ENCODE peak calls at places on chromosomes 6 and 20, in seven cellular contexts. One of them, this sample, is unnamed.

GRCh38 chr20:33660035-33660684 is 2.0 kb upstream of the C20orf144 start:
- DNase-seq in CD4-positive, CD25-positive, alpha-beta regulatory T cell: no peak
- DNase-seq in PC-9: no peak
- DNase-seq in mesenchymal stem cell: no peak
- DNase-seq in mammary epithelial cell: no peak
- DNase-seq in tibial artery: no peak
- DNase-seq in neuronal stem cell: no peak
- DNase-seq in this sample: peak

GRCh38 chr6:112618796-112619195 is 271.7 kb downstream of the RFPL4B start:
- DNase-seq in mammary epithelial cell: no peak
- DNase-seq in PC-9: no peak
- DNase-seq in mesenchymal stem cell: no peak
- DNase-seq in neuronal stem cell: peak
- DNase-seq in CD4-positive, CD25-positive, alpha-beta regulatory T cell: no peak
- DNase-seq in tibial artery: no peak
- DNase-seq in this sample: peak

GRCh38 chr20:44526129-44526528 is 4.3 kb upstream of the SERINC3 start:
- DNase-seq in neuronal stem cell: no peak
- DNase-seq in CD4-positive, CD25-positive, alpha-beta regulatory T cell: no peak
- DNase-seq in mesenchymal stem cell: no peak
- DNase-seq in PC-9: peak
- DNase-seq in mammary epithelial cell: peak
- DNase-seq in tibial artery: no peak
- DNase-seq in this sample: no peak

GRCh38 chr6:169269180-169270076 is 15.8 kb upstream of the THBS2 start:
- DNase-seq in CD4-positive, CD25-positive, alpha-beta regulatory T cell: no peak
- DNase-seq in PC-9: no peak
- DNase-seq in tibial artery: no peak
- DNase-seq in mesenchymal stem cell: no peak
- DNase-seq in neuronal stem cell: no peak
- DNase-seq in mammary epithelial cell: peak
- DNase-seq in this sample: peak

GRCh38 chr6:107489636-107490567 is at the start of gene SOBP:
- DNase-seq in CD4-positive, CD25-positive, alpha-beta regulatory T cell: peak
- DNase-seq in mammary epithelial cell: peak
- DNase-seq in tibial artery: peak
- DNase-seq in mesenchymal stem cell: peak
- DNase-seq in PC-9: peak
- DNase-seq in neuronal stem cell: peak
- DNase-seq in this sample: peak

GRCh38 chr6:24930386-24930785 is 5.4 kb downstream of the RIPOR2 start:
- DNase-seq in CD4-positive, CD25-positive, alpha-beta regulatory T cell: no peak
- DNase-seq in mesenchymal stem cell: peak
- DNase-seq in mammary epithelial cell: no peak
- DNase-seq in neuronal stem cell: no peak
- DNase-seq in PC-9: no peak
- DNase-seq in tibial artery: no peak
- DNase-seq in this sample: no peak

GRCh38 chr20:45487231-45487635 is 17.7 kb downstream of the WFDC2 start:
- DNase-seq in neuronal stem cell: no peak
- DNase-seq in mammary epithelial cell: no peak
- DNase-seq in PC-9: no peak
- DNase-seq in mesenchymal stem cell: no peak
- DNase-seq in tibial artery: no peak
- DNase-seq in CD4-positive, CD25-positive, alpha-beta regulatory T cell: no peak
- DNase-seq in this sample: no peak

GRCh38 chr6:99119109-99120031 is 171.6 kb upstream of the FBXL4 start:
- DNase-seq in mammary epithelial cell: peak
- DNase-seq in PC-9: peak
- DNase-seq in CD4-positive, CD25-positive, alpha-beta regulatory T cell: peak
- DNase-seq in neuronal stem cell: peak
- DNase-seq in mesenchymal stem cell: peak
- DNase-seq in tibial artery: no peak
- DNase-seq in this sample: peak

GRCh38 chr6:157314705-157315321 is 8.5 kb downstream of the TMEM242 start:
- DNase-seq in PC-9: no peak
- DNase-seq in neuronal stem cell: peak
- DNase-seq in mesenchymal stem cell: peak
- DNase-seq in mammary epithelial cell: peak
- DNase-seq in CD4-positive, CD25-positive, alpha-beta regulatory T cell: peak
- DNase-seq in tibial artery: no peak
- DNase-seq in this sample: peak

GRCh38 chr20:22207280-22207679 is 377.1 kb downstream of the FOXA2 start:
- DNase-seq in mesenchymal stem cell: no peak
- DNase-seq in neuronal stem cell: no peak
- DNase-seq in tibial artery: no peak
- DNase-seq in mammary epithelial cell: no peak
- DNase-seq in PC-9: no peak
- DNase-seq in CD4-positive, CD25-positive, alpha-beta regulatory T cell: no peak
- DNase-seq in this sample: no peak

GRCh38 chr6:119557239-119557638 is 207.7 kb upstream of the MAN1A1 start:
- DNase-seq in neuronal stem cell: no peak
- DNase-seq in tibial artery: no peak
- DNase-seq in CD4-positive, CD25-positive, alpha-beta regulatory T cell: no peak
- DNase-seq in mammary epithelial cell: no peak
- DNase-seq in PC-9: no peak
- DNase-seq in mesenchymal stem cell: no peak
- DNase-seq in this sample: no peak

GRCh38 chr6:37566209-37566859 is 66.6 kb upstream of the CCDC167 start:
- DNase-seq in CD4-positive, CD25-positive, alpha-beta regulatory T cell: peak
- DNase-seq in tibial artery: no peak
- DNase-seq in PC-9: peak
- DNase-seq in mesenchymal stem cell: peak
- DNase-seq in mammary epithelial cell: peak
- DNase-seq in neuronal stem cell: peak
- DNase-seq in this sample: peak

GRCh38 chr6:36335465-36336209 is 1.1 kb downstream of the BNIP5 start:
- DNase-seq in PC-9: no peak
- DNase-seq in mesenchymal stem cell: no peak
- DNase-seq in mammary epithelial cell: no peak
- DNase-seq in neuronal stem cell: no peak
- DNase-seq in tibial artery: peak
- DNase-seq in CD4-positive, CD25-positive, alpha-beta regulatory T cell: no peak
- DNase-seq in this sample: no peak

GRCh38 chr6:119079288-119079809 is 885 bp upstream of the FAM184A start:
- DNase-seq in mammary epithelial cell: peak
- DNase-seq in PC-9: no peak
- DNase-seq in tibial artery: no peak
- DNase-seq in CD4-positive, CD25-positive, alpha-beta regulatory T cell: no peak
- DNase-seq in mesenchymal stem cell: peak
- DNase-seq in neuronal stem cell: no peak
- DNase-seq in this sample: peak

GRCh38 chr20:62496525-62497218 is 20.9 kb upstream of the GATA5 start:
- DNase-seq in tibial artery: no peak
- DNase-seq in CD4-positive, CD25-positive, alpha-beta regulatory T cell: peak
- DNase-seq in mesenchymal stem cell: no peak
- DNase-seq in PC-9: peak
- DNase-seq in mammary epithelial cell: no peak
- DNase-seq in neuronal stem cell: no peak
- DNase-seq in this sample: no peak

GRCh38 chr6:108556864-108557493 is 3.7 kb upstream of the FOXO3 start:
- DNase-seq in neuronal stem cell: no peak
- DNase-seq in PC-9: no peak
- DNase-seq in mammary epithelial cell: no peak
- DNase-seq in CD4-positive, CD25-positive, alpha-beta regulatory T cell: no peak
- DNase-seq in tibial artery: no peak
- DNase-seq in mesenchymal stem cell: peak
- DNase-seq in this sample: peak

GRCh38 chr6:70336976-70337375 is 34.1 kb upstream of the COL9A1 start:
- DNase-seq in tibial artery: no peak
- DNase-seq in PC-9: no peak
- DNase-seq in mesenchymal stem cell: no peak
- DNase-seq in mammary epithelial cell: no peak
- DNase-seq in CD4-positive, CD25-positive, alpha-beta regulatory T cell: no peak
- DNase-seq in neuronal stem cell: no peak
- DNase-seq in this sample: no peak

GRCh38 chr6:112372213-112372806 is 25.2 kb downstream of the RFPL4B start:
- DNase-seq in mesenchymal stem cell: peak
- DNase-seq in tibial artery: no peak
- DNase-seq in mammary epithelial cell: no peak
- DNase-seq in CD4-positive, CD25-positive, alpha-beta regulatory T cell: no peak
- DNase-seq in PC-9: no peak
- DNase-seq in neuronal stem cell: no peak
- DNase-seq in this sample: no peak

GRCh38 chr20:61170921-61171320 is 81.1 kb upstream of the CDH4 start:
- DNase-seq in tibial artery: no peak
- DNase-seq in mammary epithelial cell: no peak
- DNase-seq in PC-9: no peak
- DNase-seq in mesenchymal stem cell: no peak
- DNase-seq in CD4-positive, CD25-positive, alpha-beta regulatory T cell: no peak
- DNase-seq in neuronal stem cell: no peak
- DNase-seq in this sample: no peak

GRCh38 chr6:84728602-84729001 is 35.8 kb downstream of the TBX18 start:
- DNase-seq in tibial artery: no peak
- DNase-seq in CD4-positive, CD25-positive, alpha-beta regulatory T cell: no peak
- DNase-seq in PC-9: no peak
- DNase-seq in mesenchymal stem cell: peak
- DNase-seq in mammary epithelial cell: peak
- DNase-seq in neuronal stem cell: peak
- DNase-seq in this sample: no peak

DNA sequence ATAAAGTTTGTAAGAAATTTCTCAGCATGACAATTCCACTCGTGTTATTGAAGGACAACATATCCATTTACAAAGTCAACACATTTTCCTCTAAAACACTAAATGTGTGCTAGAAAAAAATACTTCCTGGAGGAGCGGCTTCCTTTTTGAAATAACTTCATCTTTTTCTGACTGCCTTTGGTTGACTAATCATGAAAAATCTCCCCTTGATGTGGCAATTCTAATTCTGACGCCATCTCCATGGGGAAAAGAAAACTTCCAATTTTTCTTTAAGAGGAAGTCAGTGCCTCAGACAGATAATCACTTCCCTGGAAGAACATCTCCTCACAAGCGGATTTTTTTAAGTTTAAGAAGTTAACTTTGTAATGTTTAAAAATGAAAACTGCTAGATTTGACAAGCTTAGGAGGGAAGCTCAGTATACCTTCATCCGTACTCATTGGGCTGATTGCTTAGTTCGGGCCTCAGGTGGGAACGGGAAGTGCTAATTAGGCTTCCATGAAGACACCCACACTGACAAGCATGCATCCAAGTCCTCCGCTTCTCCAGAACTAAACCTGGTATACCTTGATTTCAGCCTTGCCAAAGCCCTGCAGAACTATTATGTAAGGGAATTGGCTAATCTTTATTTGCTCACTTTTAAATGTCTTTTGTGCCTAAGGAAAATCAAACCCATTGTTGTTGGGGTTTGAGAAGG is 35.1 kb upstream of the DUSP22 start:
- DNase-seq in neuronal stem cell: no peak
- DNase-seq in tibial artery: no peak
- DNase-seq in PC-9: no peak
- DNase-seq in mammary epithelial cell: no peak
- DNase-seq in CD4-positive, CD25-positive, alpha-beta regulatory T cell: no peak
- DNase-seq in mesenchymal stem cell: peak
- DNase-seq in this sample: peak
- H3K27ac ChIP-seq in neuronal stem cell: no peak
- H3K27ac ChIP-seq in tibial artery: no peak
- H3K27ac ChIP-seq in PC-9: no peak
- H3K27ac ChIP-seq in mammary epithelial cell: no peak
- H3K27ac ChIP-seq in CD4-positive, CD25-positive, alpha-beta regulatory T cell: no peak
- H3K27ac ChIP-seq in mesenchymal stem cell: no peak
- H3K27ac ChIP-seq in this sample: no peak

GRCh38 chr6:47105469-47106188 is 63.5 kb upstream of the ADGRF1 start:
- DNase-seq in PC-9: no peak
- DNase-seq in CD4-positive, CD25-positive, alpha-beta regulatory T cell: no peak
- DNase-seq in neuronal stem cell: no peak
- DNase-seq in mammary epithelial cell: no peak
- DNase-seq in mesenchymal stem cell: no peak
- DNase-seq in tibial artery: no peak
- DNase-seq in this sample: peak

GRCh38 chr6:47103931-47104330 is 61.8 kb upstream of the ADGRF1 start:
- DNase-seq in tibial artery: no peak
- DNase-seq in PC-9: peak
- DNase-seq in CD4-positive, CD25-positive, alpha-beta regulatory T cell: no peak
- DNase-seq in mesenchymal stem cell: peak
- DNase-seq in mammary epithelial cell: peak
- DNase-seq in neuronal stem cell: no peak
- DNase-seq in this sample: no peak

GRCh38 chr6:47109281-47109680 is 67.1 kb upstream of the ADGRF1 start:
- DNase-seq in tibial artery: no peak
- DNase-seq in neuronal stem cell: no peak
- DNase-seq in mammary epithelial cell: no peak
- DNase-seq in PC-9: no peak
- DNase-seq in CD4-positive, CD25-positive, alpha-beta regulatory T cell: no peak
- DNase-seq in mesenchymal stem cell: no peak
- DNase-seq in this sample: no peak

GRCh38 chr6:47106721-47107197 is 64.6 kb upstream of the ADGRF1 start:
- DNase-seq in CD4-positive, CD25-positive, alpha-beta regulatory T cell: no peak
- DNase-seq in mammary epithelial cell: peak
- DNase-seq in PC-9: peak
- DNase-seq in neuronal stem cell: no peak
- DNase-seq in mesenchymal stem cell: no peak
- DNase-seq in tibial artery: no peak
- DNase-seq in this sample: no peak

GRCh38 chr6:47106216-47106615 is 64.1 kb upstream of the ADGRF1 start:
- DNase-seq in PC-9: no peak
- DNase-seq in mesenchymal stem cell: peak
- DNase-seq in mammary epithelial cell: no peak
- DNase-seq in neuronal stem cell: no peak
- DNase-seq in tibial artery: no peak
- DNase-seq in CD4-positive, CD25-positive, alpha-beta regulatory T cell: no peak
- DNase-seq in this sample: no peak
- H3K27ac ChIP-seq in PC-9: peak
- H3K27ac ChIP-seq in mesenchymal stem cell: no peak
- H3K27ac ChIP-seq in mammary epithelial cell: peak
- H3K27ac ChIP-seq in neuronal stem cell: peak
- H3K27ac ChIP-seq in tibial artery: no peak
- H3K27ac ChIP-seq in CD4-positive, CD25-positive, alpha-beta regulatory T cell: no peak
- H3K27ac ChIP-seq in this sample: no peak

DNA sequence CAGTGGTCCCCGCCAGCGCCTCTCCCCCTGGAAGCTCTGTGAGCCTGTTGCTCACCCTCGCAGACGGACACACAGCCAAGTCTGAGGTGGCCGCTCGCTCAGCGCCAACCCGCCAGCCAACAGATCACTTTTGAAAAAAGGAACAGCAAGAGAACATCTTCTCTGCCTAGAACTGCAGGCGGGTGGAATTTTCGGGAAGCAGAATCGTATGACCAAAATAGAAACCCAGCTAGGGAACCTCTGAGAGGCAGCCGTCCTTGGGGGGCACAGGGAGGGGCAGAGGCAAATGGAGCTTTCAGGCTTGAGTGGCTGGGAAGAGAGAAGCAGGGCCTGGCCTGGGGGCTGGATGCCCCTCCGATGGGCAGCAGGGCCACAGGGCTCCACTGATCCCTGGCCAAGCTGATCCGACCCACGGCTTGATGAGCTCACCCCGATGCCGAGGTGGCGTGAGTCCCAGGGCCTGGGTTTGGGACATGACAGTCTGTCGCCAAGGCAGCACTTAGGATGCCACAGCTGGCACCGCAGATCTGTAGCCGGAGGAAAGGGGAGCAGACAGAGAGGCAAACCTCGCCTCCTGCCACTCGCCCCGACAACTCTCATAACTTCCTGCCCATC is 9.8 kb downstream of the NFATC2 start:
- DNase-seq in mammary epithelial cell: no peak
- DNase-seq in neuronal stem cell: no peak
- DNase-seq in tibial artery: peak
- DNase-seq in mesenchymal stem cell: no peak
- DNase-seq in CD4-positive, CD25-positive, alpha-beta regulatory T cell: no peak
- DNase-seq in PC-9: peak
- DNase-seq in this sample: peak
- H3K27ac ChIP-seq in mammary epithelial cell: no peak
- H3K27ac ChIP-seq in neuronal stem cell: no peak
- H3K27ac ChIP-seq in tibial artery: peak
- H3K27ac ChIP-seq in mesenchymal stem cell: no peak
- H3K27ac ChIP-seq in CD4-positive, CD25-positive, alpha-beta regulatory T cell: peak
- H3K27ac ChIP-seq in PC-9: peak
- H3K27ac ChIP-seq in this sample: peak

GRCh38 chr20:48717959-48718223 is 109.9 kb downstream of the PREX1 start:
- DNase-seq in CD4-positive, CD25-positive, alpha-beta regulatory T cell: peak
- DNase-seq in mesenchymal stem cell: no peak
- DNase-seq in PC-9: no peak
- DNase-seq in mammary epithelial cell: no peak
- DNase-seq in tibial artery: no peak
- DNase-seq in neuronal stem cell: no peak
- DNase-seq in this sample: no peak
- H3K27ac ChIP-seq in CD4-positive, CD25-positive, alpha-beta regulatory T cell: peak
- H3K27ac ChIP-seq in mesenchymal stem cell: no peak
- H3K27ac ChIP-seq in PC-9: no peak
- H3K27ac ChIP-seq in mammary epithelial cell: no peak
- H3K27ac ChIP-seq in tibial artery: peak
- H3K27ac ChIP-seq in neuronal stem cell: no peak
- H3K27ac ChIP-seq in this sample: no peak

This sample was measured in osteoblast.